ENCODE peak calls at places on chromosomes 2 and 18, in six cellular contexts. V, J, A, I, G and B are unnamed samples.

GRCh38 chr2:9799729-9800632 is 43.3 kb upstream of the TAF1B start:
- DNase-seq in J (peak; percentile 95), A (peak; percentile 87), I (peak; percentile 89), V (peak; percentile 93), G (peak; percentile 81), B (peak; percentile 38)

GRCh38 chr2:20313659-20314058 is 37.0 kb downstream of the PUM2 start:
- DNase-seq in J (no peak), I (no peak), V (no peak), G (peak; percentile 26), A (no peak), B (no peak)

GRCh38 chr2:164780611-164781167 is 60.9 kb downstream of the COBLL1 start:
- DNase-seq in A (no peak), I (no peak), G (no peak), J (no peak), V (no peak), B (no peak)

GRCh38 chr2:30149513-30149912 is 2.7 kb downstream of the YPEL5 start:
- DNase-seq in G (peak; percentile 36), I (no peak), A (no peak), V (peak; percentile 19), J (no peak), B (no peak)

GRCh38 chr2:28904295-28904694 is 9.8 kb downstream of the WDR43 start:
- DNase-seq in J (no peak), I (no peak), V (peak; percentile 63), G (peak; percentile 28), A (no peak), B (no peak)

GRCh38 chr2:96798733-96799622 is 17.1 kb upstream of the CNNM3 start:
- DNase-seq in G (no peak), I (no peak), V (no peak), J (peak; percentile 70), A (no peak), B (no peak)

GRCh38 chr2:43041661-43042360 is 184.6 kb downstream of the ZFP36L2 start:
- DNase-seq in V (peak; percentile 99), G (peak; percentile 88), A (no peak), J (peak; percentile 49), I (no peak), B (peak; percentile 71)

GRCh38 chr2:26521913-26522180 is 43.9 kb upstream of the OTOF start:
- DNase-seq in A (no peak), G (no peak), I (no peak), V (no peak), J (peak; percentile 56), B (no peak)

GRCh38 chr2:39948016-39948719 is 169.1 kb upstream of the THUMPD2 start:
- DNase-seq in G (peak; percentile 33), J (no peak), A (no peak), I (no peak), V (peak; percentile 32), B (no peak)

GRCh38 chr18:34077599-34077998 is 147.1 kb downstream of the NOL4 start:
- DNase-seq in I (no peak), V (no peak), G (no peak), J (no peak), A (no peak), B (no peak)

GRCh38 chr2:71934320-71934593 is 213.4 kb downstream of the CYP26B1 start:
- DNase-seq in A (no peak), J (no peak), I (no peak), V (no peak), G (no peak), B (no peak)

GRCh38 chr2:238022594-238023157 is 38.1 kb upstream of the SCLY start:
- DNase-seq in A (no peak), J (no peak), I (no peak), G (no peak), V (no peak), B (no peak)

GRCh38 chr2:37916512-37917082 is 8.5 kb upstream of the RMDN2 start:
- DNase-seq in G (peak; percentile 91), I (no peak), A (peak; percentile 75), J (no peak), V (peak; percentile 90), B (peak; percentile 28)

GRCh38 chr2:42128731-42129486 is 40.2 kb upstream of the EML4 start:
- DNase-seq in V (no peak), G (peak; percentile 75), J (no peak), A (no peak), I (no peak), B (no peak)

GRCh38 chr2:96848264-96848663 is 4.4 kb upstream of the ANKRD23 start:
- DNase-seq in A (no peak), J (no peak), G (no peak), I (no peak), V (no peak), B (no peak)

GRCh38 chr2:109612991-109613921 is 510 bp downstream of the SEPTIN10 start:
- DNase-seq in I (peak; percentile 39), J (no peak), V (peak; percentile 51), A (peak; percentile 78), G (peak; percentile 59), B (no peak)

GRCh38 chr2:36356199-36356989 is 816 bp downstream of the CRIM1 start:
- DNase-seq in J (peak; percentile 86), I (peak; percentile 55), A (peak; percentile 77), V (peak; percentile 25), G (no peak), B (no peak)

GRCh38 chr2:127663566-127664064 is 11.7 kb downstream of the LIMS2 start:
- DNase-seq in V (no peak), I (no peak), A (peak; percentile 58), G (no peak), J (peak; percentile 66), B (no peak)

GRCh38 chr18:70578480-70578879 is 289.6 kb downstream of the SOCS6 start:
- DNase-seq in G (no peak), V (no peak), A (no peak), I (no peak), J (no peak), B (no peak)

GRCh38 chr2:85409719-85410583 is at the start of gene CAPG:
- DNase-seq in J (peak; percentile 96), A (no peak), I (peak; percentile 78), G (peak; percentile 63), V (peak; percentile 85), B (no peak)

GRCh38 chr18:8947576-8947975 is 154.9 kb upstream of the NDUFV2 start:
- DNase-seq in A (no peak), I (no peak), V (peak; percentile 12), J (no peak), G (no peak), B (no peak)
- H3K4me1 ChIP-seq in A (no peaks in the 10 kb centered on the region), I (no peaks in the 10 kb centered on the region), V (peaks cover 69% of the 10 kb centered on the region), J (no peaks in the 10 kb centered on the region), G (peaks cover 60% of the 10 kb centered on the region), B (no peaks in the 10 kb centered on the region)

GRCh38 chr2:210363261-210363660 is 48.3 kb upstream of the MYL1 start:
- DNase-seq in I (no peak), A (no peak), V (peak; percentile 26), G (peak; percentile 18), J (no peak), B (no peak)
- TF ChIP-seq CTCF in I (no peak), A (no peak), V (peak; percentile 49), G (peak; percentile 31), J (no peak), B (no peak)

GRCh38 chr18:703660-704018 is 8.8 kb downstream of the ENOSF1 start:
- DNase-seq in G (no peak), V (no peak), I (peak; percentile 2), A (no peak), J (no peak), B (no peak)

GRCh38 chr18:702957-703659 is 9.3 kb downstream of the ENOSF1 start:
- DNase-seq in V (peak; percentile 92), I (peak; percentile 11), G (peak; percentile 95), A (no peak), J (no peak), B (no peak)

GRCh38 chr18:708096-708495 is 4.3 kb downstream of the ENOSF1 start:
- DNase-seq in J (no peak), V (no peak), A (no peak), I (no peak), G (no peak), B (no peak)

GRCh38 chr18:709771-710170 is 2.7 kb downstream of the ENOSF1 start:
- DNase-seq in V (peak; percentile 4), J (no peak), I (no peak), G (no peak), A (no peak), B (no peak)

DNA sequence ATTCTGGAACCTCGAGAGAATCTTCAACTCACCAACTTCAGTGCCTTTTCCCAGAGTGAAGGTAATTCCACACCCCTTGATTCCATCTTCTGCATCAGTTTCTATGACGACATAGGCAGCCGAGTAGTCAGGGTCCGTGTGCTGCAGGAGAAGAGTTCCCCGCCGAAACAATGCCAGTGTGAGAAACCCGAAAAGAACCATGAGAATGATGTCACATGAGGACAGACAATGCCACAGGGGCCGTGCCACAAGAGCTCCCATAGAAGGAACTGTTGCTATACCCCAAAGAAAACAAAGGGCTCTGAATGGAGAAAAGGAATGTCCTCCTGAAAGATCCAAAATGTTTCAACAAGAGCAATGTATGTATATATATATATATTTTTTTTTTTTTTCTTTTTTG is 6.0 kb downstream of the ENOSF1 start:
- DNase-seq in J (no peak), G (no peak), A (no peak), I (no peak), V (no peak), B (no peak)
- H3K4me3 ChIP-seq in J (no peak overlapping the region), G (no peak overlapping the region), A (no peak overlapping the region), I (no peak overlapping the region), V (no peak overlapping the region), B (no peak overlapping the region)

DNA sequence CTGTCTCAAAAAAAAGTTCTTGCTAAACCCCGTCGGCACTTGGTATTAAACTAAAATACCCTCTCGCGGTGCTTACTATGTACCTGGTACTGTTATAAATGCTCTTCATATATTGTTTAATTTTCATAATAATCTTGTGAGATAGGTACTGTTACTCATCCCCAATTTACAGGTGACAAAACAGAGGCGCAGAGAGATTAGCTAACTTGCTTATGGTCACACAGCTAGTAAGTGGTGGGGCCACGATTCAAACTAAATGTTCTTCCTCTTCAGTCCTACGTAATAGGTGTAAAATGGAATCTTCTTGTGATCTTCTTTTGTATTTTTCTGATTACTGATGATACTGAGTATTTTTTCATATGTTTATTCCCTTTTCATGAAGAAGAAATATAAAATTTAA is 51.3 kb downstream of the TET3 start:
- DNase-seq in G (no peak), A (no peak), I (no peak), J (no peak), V (no peak), B (no peak)
- H3K4me1 ChIP-seq in G (peaks cover 4% of the 10 kb centered on the region), A (peaks cover 10% of the 10 kb centered on the region), I (peaks cover 53% of the 10 kb centered on the region), J (peaks cover 34% of the 10 kb centered on the region), V (no peaks in the 10 kb centered on the region), B (peaks cover 11% of the 10 kb centered on the region)